ENCODE peak calls at places on chromosomes 7 and 10, in nine cellular contexts. One of them, this sample, is unnamed.
A peak's percentile ranks its signal among the peaks of the same experiment; 100 is the strongest.

GRCh38 chr7:74083928-74084721 is 521 bp downstream of the LIMK1 start:
- DNase-seq in adrenal gland: peak; percentile 61
- DNase-seq in lower lobe of right lung: peak; percentile 64
- DNase-seq in cardiac muscle cell: peak; percentile 44
- DNase-seq in GM10248: no peak
- DNase-seq in ascending aorta: no peak
- DNase-seq in uterus: no peak
- DNase-seq in nephron progenitor cell: no peak
- DNase-seq in ovary: peak; percentile 71
- DNase-seq in this sample: no peak

GRCh38 chr7:68980011-68980410 is 618.3 kb upstream of the AUTS2 start:
- DNase-seq in ascending aorta: no peak
- DNase-seq in GM10248: no peak
- DNase-seq in nephron progenitor cell: no peak
- DNase-seq in adrenal gland: no peak
- DNase-seq in ovary: no peak
- DNase-seq in uterus: no peak
- DNase-seq in cardiac muscle cell: peak; percentile 40
- DNase-seq in lower lobe of right lung: no peak
- DNase-seq in this sample: no peak

GRCh38 chr7:67484244-67484751 is 487.7 kb downstream of the TYW1 start:
- DNase-seq in GM10248: peak; percentile 35
- DNase-seq in cardiac muscle cell: peak; percentile 76
- DNase-seq in ascending aorta: no peak
- DNase-seq in uterus: peak; percentile 39
- DNase-seq in ovary: peak; percentile 53
- DNase-seq in lower lobe of right lung: no peak
- DNase-seq in nephron progenitor cell: peak; percentile 76
- DNase-seq in adrenal gland: peak; percentile 70
- DNase-seq in this sample: no peak

GRCh38 chr7:47973739-47974138 is 5.7 kb downstream of the HUS1 start:
- DNase-seq in nephron progenitor cell: no peak
- DNase-seq in lower lobe of right lung: no peak
- DNase-seq in ovary: no peak
- DNase-seq in adrenal gland: no peak
- DNase-seq in uterus: no peak
- DNase-seq in GM10248: no peak
- DNase-seq in cardiac muscle cell: no peak
- DNase-seq in ascending aorta: no peak
- DNase-seq in this sample: no peak

GRCh38 chr7:140540142-140540777 is 61.0 kb upstream of the MKRN1 start:
- DNase-seq in GM10248: no peak
- DNase-seq in lower lobe of right lung: no peak
- DNase-seq in cardiac muscle cell: no peak
- DNase-seq in adrenal gland: no peak
- DNase-seq in uterus: no peak
- DNase-seq in nephron progenitor cell: no peak
- DNase-seq in ovary: peak; percentile 29
- DNase-seq in ascending aorta: no peak
- DNase-seq in this sample: no peak

GRCh38 chr10:11849908-11850307 is 26.8 kb downstream of the PROSER2 start:
- DNase-seq in GM10248: no peak
- DNase-seq in nephron progenitor cell: no peak
- DNase-seq in uterus: no peak
- DNase-seq in ovary: no peak
- DNase-seq in cardiac muscle cell: peak; percentile 31
- DNase-seq in adrenal gland: no peak
- DNase-seq in ascending aorta: no peak
- DNase-seq in lower lobe of right lung: peak; percentile 60
- DNase-seq in this sample: no peak

GRCh38 chr7:64581929-64582894 is 19.3 kb upstream of the ZNF680 start:
- DNase-seq in cardiac muscle cell: peak; percentile 100
- DNase-seq in GM10248: no peak
- DNase-seq in ascending aorta: no peak
- DNase-seq in ovary: no peak
- DNase-seq in adrenal gland: no peak
- DNase-seq in uterus: no peak
- DNase-seq in lower lobe of right lung: no peak
- DNase-seq in nephron progenitor cell: no peak
- DNase-seq in this sample: no peak

GRCh38 chr7:128176696-128177095 is 64.4 kb upstream of the LEP start:
- DNase-seq in GM10248: no peak
- DNase-seq in cardiac muscle cell: no peak
- DNase-seq in ovary: no peak
- DNase-seq in lower lobe of right lung: no peak
- DNase-seq in nephron progenitor cell: no peak
- DNase-seq in adrenal gland: no peak
- DNase-seq in uterus: no peak
- DNase-seq in ascending aorta: peak; percentile 22
- DNase-seq in this sample: no peak

GRCh38 chr7:11737723-11738122 is 94.3 kb downstream of the THSD7A start:
- DNase-seq in lower lobe of right lung: no peak
- DNase-seq in GM10248: no peak
- DNase-seq in nephron progenitor cell: no peak
- DNase-seq in ovary: no peak
- DNase-seq in adrenal gland: no peak
- DNase-seq in uterus: no peak
- DNase-seq in cardiac muscle cell: no peak
- DNase-seq in ascending aorta: no peak
- DNase-seq in this sample: no peak

GRCh38 chr7:112449353-112449752 is 907 bp upstream of the IFRD1 start:
- DNase-seq in nephron progenitor cell: no peak
- DNase-seq in adrenal gland: peak; percentile 39
- DNase-seq in GM10248: peak; percentile 9
- DNase-seq in lower lobe of right lung: no peak
- DNase-seq in cardiac muscle cell: no peak
- DNase-seq in uterus: no peak
- DNase-seq in ovary: no peak
- DNase-seq in ascending aorta: no peak
- DNase-seq in this sample: no peak

GRCh38 chr10:50536617-50537252 is 87.0 kb downstream of the SGMS1 start:
- DNase-seq in nephron progenitor cell: no peak
- DNase-seq in uterus: no peak
- DNase-seq in ascending aorta: no peak
- DNase-seq in cardiac muscle cell: no peak
- DNase-seq in ovary: no peak
- DNase-seq in lower lobe of right lung: no peak
- DNase-seq in adrenal gland: no peak
- DNase-seq in GM10248: no peak
- DNase-seq in this sample: no peak

GRCh38 chr7:18889436-18889835 is 228.0 kb downstream of the TWIST1 start:
- DNase-seq in ovary: no peak
- DNase-seq in GM10248: no peak
- DNase-seq in ascending aorta: no peak
- DNase-seq in nephron progenitor cell: no peak
- DNase-seq in lower lobe of right lung: no peak
- DNase-seq in cardiac muscle cell: no peak
- DNase-seq in uterus: no peak
- DNase-seq in adrenal gland: no peak
- DNase-seq in this sample: no peak

GRCh38 chr10:1874533-1874932 is 137.2 kb upstream of the ADARB2 start:
- DNase-seq in adrenal gland: no peak
- DNase-seq in nephron progenitor cell: no peak
- DNase-seq in GM10248: peak; percentile 24
- DNase-seq in uterus: no peak
- DNase-seq in lower lobe of right lung: no peak
- DNase-seq in ascending aorta: no peak
- DNase-seq in cardiac muscle cell: no peak
- DNase-seq in ovary: no peak
- DNase-seq in this sample: no peak

GRCh38 chr10:79354615-79355014 is 7.3 kb downstream of the PPIF start:
- DNase-seq in adrenal gland: no peak
- DNase-seq in cardiac muscle cell: no peak
- DNase-seq in ascending aorta: no peak
- DNase-seq in nephron progenitor cell: no peak
- DNase-seq in GM10248: no peak
- DNase-seq in ovary: no peak
- DNase-seq in lower lobe of right lung: no peak
- DNase-seq in uterus: no peak
- DNase-seq in this sample: no peak

GRCh38 chr10:101629781-101630419 is 41.8 kb downstream of the DPCD start:
- DNase-seq in lower lobe of right lung: no peak
- DNase-seq in uterus: no peak
- DNase-seq in ovary: no peak
- DNase-seq in cardiac muscle cell: no peak
- DNase-seq in nephron progenitor cell: no peak
- DNase-seq in adrenal gland: no peak
- DNase-seq in ascending aorta: no peak
- DNase-seq in GM10248: no peak
- DNase-seq in this sample: no peak

GRCh38 chr10:93072225-93072712 is 1.4 kb upstream of the CYP26A1 start:
- DNase-seq in adrenal gland: no peak
- DNase-seq in nephron progenitor cell: no peak
- DNase-seq in ascending aorta: no peak
- DNase-seq in GM10248: no peak
- DNase-seq in uterus: no peak
- DNase-seq in lower lobe of right lung: no peak
- DNase-seq in cardiac muscle cell: no peak
- DNase-seq in ovary: no peak
- DNase-seq in this sample: no peak

GRCh38 chr10:93069245-93069561 is 4.5 kb upstream of the CYP26A1 start:
- DNase-seq in ascending aorta: no peak
- DNase-seq in lower lobe of right lung: no peak
- DNase-seq in GM10248: no peak
- DNase-seq in uterus: no peak
- DNase-seq in ovary: no peak
- DNase-seq in cardiac muscle cell: no peak
- DNase-seq in adrenal gland: no peak
- DNase-seq in nephron progenitor cell: no peak
- DNase-seq in this sample: no peak

GRCh38 chr10:93071177-93071472 is 2.6 kb upstream of the CYP26A1 start:
- DNase-seq in adrenal gland: no peak
- DNase-seq in ovary: no peak
- DNase-seq in cardiac muscle cell: no peak
- DNase-seq in GM10248: no peak
- DNase-seq in uterus: no peak
- DNase-seq in nephron progenitor cell: no peak
- DNase-seq in lower lobe of right lung: no peak
- DNase-seq in ascending aorta: no peak
- DNase-seq in this sample: no peak

GRCh38 chr10:93071674-93072224 is 1.9 kb upstream of the CYP26A1 start:
- DNase-seq in nephron progenitor cell: peak; percentile 85
- DNase-seq in lower lobe of right lung: peak; percentile 54
- DNase-seq in ovary: no peak
- DNase-seq in ascending aorta: no peak
- DNase-seq in uterus: no peak
- DNase-seq in adrenal gland: peak; percentile 48
- DNase-seq in cardiac muscle cell: no peak
- DNase-seq in GM10248: no peak
- DNase-seq in this sample: no peak

GRCh38 chr10:93070378-93071176 is 3.1 kb upstream of the CYP26A1 start:
- DNase-seq in GM10248: no peak
- DNase-seq in nephron progenitor cell: no peak
- DNase-seq in cardiac muscle cell: no peak
- DNase-seq in uterus: no peak
- DNase-seq in adrenal gland: no peak
- DNase-seq in ovary: no peak
- DNase-seq in ascending aorta: no peak
- DNase-seq in lower lobe of right lung: no peak
- DNase-seq in this sample: no peak
- TF ChIP-seq CTCF in GM10248: no peak
- TF ChIP-seq CTCF in nephron progenitor cell: no peak
- TF ChIP-seq CTCF in cardiac muscle cell: no peak
- TF ChIP-seq CTCF in uterus: no peak
- TF ChIP-seq CTCF in adrenal gland: no peak
- TF ChIP-seq CTCF in ovary: no peak
- TF ChIP-seq CTCF in ascending aorta: no peak
- TF ChIP-seq CTCF in lower lobe of right lung: no peak
- TF ChIP-seq CTCF in this sample: no peak

GRCh38 chr7:2520131-2520807 is 695 bp downstream of the LFNG start:
- DNase-seq in uterus: no peak
- DNase-seq in nephron progenitor cell: no peak
- DNase-seq in adrenal gland: no peak
- DNase-seq in lower lobe of right lung: peak; percentile 73
- DNase-seq in GM10248: no peak
- DNase-seq in cardiac muscle cell: no peak
- DNase-seq in ascending aorta: no peak
- DNase-seq in ovary: no peak
- DNase-seq in this sample: no peak
- TF ChIP-seq CTCF in uterus: no peak
- TF ChIP-seq CTCF in nephron progenitor cell: no peak
- TF ChIP-seq CTCF in adrenal gland: no peak
- TF ChIP-seq CTCF in lower lobe of right lung: peak; percentile 18
- TF ChIP-seq CTCF in GM10248: no peak
- TF ChIP-seq CTCF in cardiac muscle cell: no peak
- TF ChIP-seq CTCF in ascending aorta: no peak
- TF ChIP-seq CTCF in ovary: no peak
- TF ChIP-seq CTCF in this sample: no peak

GRCh38 chr7:24587853-24588252 is 14.6 kb downstream of the PALS2 start:
- DNase-seq in adrenal gland: no peak
- DNase-seq in uterus: no peak
- DNase-seq in GM10248: no peak
- DNase-seq in lower lobe of right lung: no peak
- DNase-seq in cardiac muscle cell: no peak
- DNase-seq in ascending aorta: no peak
- DNase-seq in nephron progenitor cell: peak; percentile 26
- DNase-seq in ovary: no peak
- DNase-seq in this sample: no peak
- TF ChIP-seq CTCF in adrenal gland: no peak
- TF ChIP-seq CTCF in uterus: no peak
- TF ChIP-seq CTCF in GM10248: peak; percentile 49
- TF ChIP-seq CTCF in lower lobe of right lung: peak; percentile 15
- TF ChIP-seq CTCF in cardiac muscle cell: peak; percentile 24
- TF ChIP-seq CTCF in ascending aorta: peak; percentile 21
- TF ChIP-seq CTCF in nephron progenitor cell: peak; percentile 44
- TF ChIP-seq CTCF in ovary: no peak
- TF ChIP-seq CTCF in this sample: no peak

DNA sequence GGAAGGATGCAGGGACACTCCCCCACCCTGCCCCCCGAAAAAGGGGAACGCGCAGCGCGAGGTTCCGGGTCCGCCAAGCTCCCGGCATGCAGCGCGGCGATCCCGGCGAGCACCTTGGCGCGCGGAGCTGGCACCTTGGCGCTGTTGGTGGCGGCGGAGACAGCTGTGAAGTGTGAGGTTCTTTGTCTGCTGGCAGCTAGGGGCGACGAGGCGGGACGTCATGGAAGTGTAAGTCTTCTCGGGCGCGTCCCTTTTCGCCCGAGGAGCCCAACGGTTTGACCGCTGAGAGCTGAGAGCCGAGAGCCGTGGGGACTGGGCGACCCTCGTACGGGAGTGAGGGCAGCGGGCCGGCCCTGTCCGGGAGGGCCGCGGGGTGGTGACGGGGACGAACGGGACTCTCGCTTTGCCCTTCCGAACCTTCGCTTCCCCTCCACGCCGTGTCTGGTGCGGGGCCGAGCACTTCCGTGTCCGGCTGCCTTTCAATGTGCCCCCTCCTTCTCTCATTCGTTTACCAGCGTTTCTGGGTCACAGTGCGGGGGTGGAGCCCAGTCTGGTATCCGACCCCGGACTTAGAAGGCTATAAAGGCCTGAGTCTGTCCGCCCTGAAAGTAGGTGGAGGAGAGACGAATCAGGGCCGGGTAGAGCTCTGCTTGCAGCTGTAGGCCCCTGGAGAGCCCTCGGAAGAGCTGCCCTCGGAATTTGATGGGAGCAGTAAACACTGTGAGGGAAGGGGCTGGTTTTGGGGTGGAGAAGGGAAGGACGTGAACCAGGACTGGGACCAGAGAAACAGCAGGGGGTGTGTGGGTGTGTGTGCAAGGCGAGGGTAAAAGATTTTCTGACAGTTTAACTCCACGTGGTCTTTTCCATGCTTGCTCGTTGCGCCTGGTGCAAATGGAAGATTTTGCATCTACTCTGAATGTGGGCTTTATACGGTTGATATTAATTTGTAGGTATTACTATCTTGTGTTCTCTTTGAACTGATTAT is at the start of gene CRCP:
- DNase-seq in lower lobe of right lung: peak; percentile 89
- DNase-seq in ascending aorta: peak; percentile 88
- DNase-seq in ovary: peak; percentile 85
- DNase-seq in GM10248: peak; percentile 92
- DNase-seq in cardiac muscle cell: peak; percentile 85
- DNase-seq in uterus: peak; percentile 81
- DNase-seq in nephron progenitor cell: peak; percentile 79
- DNase-seq in adrenal gland: peak; percentile 81
- DNase-seq in this sample: peak; percentile 85
- TF ChIP-seq CTCF in lower lobe of right lung: peak; percentile 15
- TF ChIP-seq CTCF in ascending aorta: no peak
- TF ChIP-seq CTCF in ovary: no peak
- TF ChIP-seq CTCF in GM10248: peak; percentile 11
- TF ChIP-seq CTCF in cardiac muscle cell: peak; percentile 58
- TF ChIP-seq CTCF in uterus: peak; percentile 11
- TF ChIP-seq CTCF in nephron progenitor cell: no peak
- TF ChIP-seq CTCF in adrenal gland: no peak
- TF ChIP-seq CTCF in this sample: no peak

This sample was measured in activated B cell treated with CpG ODN at 0.5 μM for 24 hours.